ENCODE peak calls at places on chromosome 10, in four cellular contexts. I, N, K and M are unnamed samples.

GRCh38 chr10:124890225-124890624 is 51.7 kb upstream of the ZRANB1 start:
- DNase-seq in I (no peak), N (no peak), K (no peak), M (no peak)

GRCh38 chr10:122301055-122301810 is 30.1 kb downstream of the BTBD16 start:
- DNase-seq in I (no peak), N (no peak), K (no peak), M (no peak)

GRCh38 chr10:78505657-78506056 is 472.0 kb downstream of the RPS24 start:
- DNase-seq in I (no peak), N (no peak), K (no peak), M (no peak)

GRCh38 chr10:98055875-98056516 is 25.6 kb upstream of the CRTAC1 start:
- DNase-seq in I (no peak), K (no peak), N (peak; percentile 83), M (no peak)

GRCh38 chr10:71396084-71396713 is 521 bp upstream of the CDH23 start:
- DNase-seq in K (peak; percentile 49), I (no peak), N (peak; percentile 89), M (peak; percentile 51)

GRCh38 chr10:125591846-125592245 is 91.1 kb downstream of the TEX36 start:
- DNase-seq in I (no peak), K (no peak), N (no peak), M (no peak)

GRCh38 chr10:98267894-98268693 is at the start of gene LOXL4:
- DNase-seq in K (no peak), I (no peak), N (peak; percentile 47), M (no peak)

GRCh38 chr10:73779018-73779417 is 2.8 kb upstream of the CHCHD1 start:
- DNase-seq in I (no peak), N (no peak), K (no peak), M (no peak)

GRCh38 chr10:72889391-72889831 is 4.1 kb upstream of the OIT3 start:
- DNase-seq in N (no peak), K (no peak), I (no peak), M (no peak)

GRCh38 chr10:132591166-132591971 is 53.8 kb downstream of the INPP5A start:
- DNase-seq in N (no peak), K (peak; percentile 82), I (no peak), M (peak; percentile 53)

GRCh38 chr10:111646021-111646420 is 537.5 kb downstream of the GPAM start:
- DNase-seq in N (no peak), I (no peak), K (no peak), M (no peak)

GRCh38 chr10:71481746-71482410 is 85.2 kb downstream of the CDH23 start:
- DNase-seq in N (no peak), K (no peak), I (no peak), M (no peak)

GRCh38 chr10:82867056-82867455 is 992.1 kb downstream of the NRG3 start:
- DNase-seq in N (no peak), I (peak; percentile 2), K (no peak), M (no peak)

GRCh38 chr10:48215983-48216505 is 58.5 kb downstream of the FRMPD2 start:
- DNase-seq in K (no peak), N (no peak), I (no peak), M (no peak)

GRCh38 chr10:119227825-119228224 is 20.5 kb downstream of the GRK5 start:
- DNase-seq in I (no peak), N (no peak), K (no peak), M (no peak)
- H3K36me3 ChIP-seq in I (no peaks in the 10 kb centered on the region), N (no peaks in the 10 kb centered on the region), K (no peaks in the 10 kb centered on the region), M (no peaks in the 10 kb centered on the region)

GRCh38 chr10:14801693-14802092 is 27.0 kb upstream of the FAM107B start:
- DNase-seq in I (no peak), N (no peak), K (no peak), M (no peak)
- H3K4me3 ChIP-seq in I (no peak overlapping the region), N (no peak overlapping the region), K (no peak overlapping the region), M (no peak overlapping the region)

DNA sequence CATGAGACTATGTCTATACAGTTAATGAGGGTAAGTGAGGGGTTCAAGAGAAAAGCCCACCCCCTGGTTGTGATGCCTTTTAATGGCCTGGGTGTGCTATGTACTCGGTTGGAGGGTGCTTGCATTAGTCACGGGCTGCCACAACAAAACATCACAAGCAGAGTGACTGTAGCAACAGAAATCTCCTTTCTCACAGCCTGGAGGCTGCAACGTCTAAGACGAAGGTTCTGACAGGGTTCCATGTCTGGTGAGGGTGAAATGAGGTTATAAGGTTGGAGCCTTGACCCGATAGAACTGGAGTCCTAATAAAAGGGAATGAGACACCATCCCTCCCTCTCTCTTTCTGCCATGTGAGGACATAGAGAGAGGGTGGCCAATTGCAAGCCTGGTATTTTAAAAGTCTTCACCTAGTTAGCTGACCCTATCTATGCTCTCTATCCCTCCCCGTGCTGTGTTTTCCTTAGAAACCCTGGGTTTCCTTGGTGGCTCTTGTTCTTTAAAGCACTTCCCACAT is 126.0 kb upstream of the GDF10 start:
- DNase-seq in K (no peak), N (no peak), I (no peak), M (no peak)
- H3K36me3 ChIP-seq in K (no peaks in the 10 kb centered on the region), N (no peaks in the 10 kb centered on the region), I (no peaks in the 10 kb centered on the region), M (no peaks in the 10 kb centered on the region)

DNA sequence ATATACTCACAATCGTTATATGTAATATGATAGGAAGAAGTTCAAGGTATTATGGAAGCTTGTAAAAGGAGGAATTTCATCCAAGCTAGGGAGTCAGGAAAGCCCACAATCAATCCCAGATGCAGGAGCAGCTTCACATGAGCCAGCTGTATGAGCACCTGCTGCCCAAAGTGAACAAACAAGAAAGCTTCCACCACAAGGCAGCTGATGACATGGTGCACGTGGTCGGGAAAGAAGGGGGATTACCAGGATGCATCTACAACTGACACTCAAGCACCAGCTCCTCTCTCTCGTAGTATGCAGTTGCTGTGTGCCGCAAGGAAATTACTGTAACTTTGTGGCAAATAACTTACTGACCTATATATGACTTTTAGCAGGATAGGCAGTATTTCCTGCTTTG is 225.2 kb downstream of the XPNPEP1 start:
- DNase-seq in N (no peak), I (no peak), K (no peak), M (no peak)
- H3K4me3 ChIP-seq in N (no peak overlapping the region), I (no peak overlapping the region), K (no peak overlapping the region), M (no peak overlapping the region)

DNA sequence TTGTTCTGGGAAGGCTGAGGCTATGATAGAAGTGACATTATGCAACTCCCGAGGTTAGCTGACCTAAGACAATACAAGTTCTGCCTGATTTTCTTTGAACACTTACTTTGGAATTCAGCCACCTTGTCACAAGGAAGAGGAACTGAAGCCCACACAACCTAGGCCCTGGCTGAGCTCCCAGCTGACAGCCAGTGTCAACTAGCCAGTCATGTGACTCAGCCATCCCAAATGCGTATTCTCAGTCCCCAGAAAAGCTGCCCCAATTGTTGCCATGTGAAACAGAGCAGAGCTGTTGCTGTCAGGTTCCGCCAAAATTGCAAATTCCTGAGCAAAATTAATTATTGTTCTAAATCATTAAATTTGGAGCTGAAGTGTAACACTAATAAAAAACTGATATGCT is 1010.0 kb downstream of the XPNPEP1 start:
- DNase-seq in K (no peak), I (no peak), N (no peak), M (no peak)
- H3K36me3 ChIP-seq in K (no peaks in the 10 kb centered on the region), I (no peaks in the 10 kb centered on the region), N (no peaks in the 10 kb centered on the region), M (no peaks in the 10 kb centered on the region)

DNA sequence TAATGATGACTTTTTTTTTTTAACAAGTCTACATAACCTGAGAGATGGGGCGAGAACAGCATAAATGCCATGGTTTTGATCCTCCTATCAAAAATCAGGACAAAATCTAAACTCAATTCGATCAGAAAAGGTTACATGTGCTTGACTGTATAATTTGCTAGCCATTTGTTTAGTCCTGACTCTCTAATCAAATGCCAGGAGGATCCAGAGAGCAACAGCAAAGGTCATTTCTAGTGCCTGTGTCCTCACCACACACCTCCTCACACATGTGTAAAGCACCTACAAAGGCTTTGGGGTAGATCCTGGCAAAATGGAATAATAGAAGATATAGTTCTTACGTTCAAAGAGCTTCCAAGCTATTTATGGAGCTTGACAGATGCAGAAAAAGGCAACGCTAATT is 11.0 kb upstream of the FAS start:
- DNase-seq in K (no peak), I (no peak), N (no peak), M (no peak)
- H3K4me3 ChIP-seq in K (no peak overlapping the region), I (no peak overlapping the region), N (no peak overlapping the region), M (no peak overlapping the region)

GRCh38 chr10:6225263-6225814 is 22.6 kb downstream of the PFKFB3 start:
- DNase-seq in I (no peak), N (no peak), K (no peak), M (no peak)
- H3K36me3 ChIP-seq in I (peaks cover 41% of the 10 kb centered on the region), N (peaks cover 92% of the 10 kb centered on the region), K (no peaks in the 10 kb centered on the region), M (peaks cover 66% of the 10 kb centered on the region)

GRCh38 chr10:10777723-10778122 is 239.9 kb upstream of the CELF2 start:
- DNase-seq in I (no peak), N (no peak), K (no peak), M (no peak)
- H3K4me3 ChIP-seq in I (no peak overlapping the region), N (no peak overlapping the region), K (no peak overlapping the region), M (no peak overlapping the region)

GRCh38 chr10:69361303-69361614 is 55.5 kb downstream of the TACR2 start:
- DNase-seq in K (no peak), N (no peak), I (no peak), M (no peak)
- H3K36me3 ChIP-seq in K (peaks cover 14% of the 10 kb centered on the region), N (peaks cover 17% of the 10 kb centered on the region), I (peaks cover 9% of the 10 kb centered on the region), M (peaks cover 5% of the 10 kb centered on the region)

GRCh38 chr10:99530108-99531025 is 2.4 kb upstream of the NKX2-3 start:
- DNase-seq in K (no peak), I (no peak), N (no peak), M (no peak)
- H3K4me3 ChIP-seq in K (no peak overlapping the region), I (no peak overlapping the region), N (peak overlapping the region; percentile 0), M (no peak overlapping the region)